ENCODE peak calls at places on chromosome 2, in eight cellular contexts. A is pancreas, B is endothelial cell of umbilical vein, X is fibroblast of lung, Q is NCI-H82, E is HTR-8/SVneo, Z is omental fat pad, C is amniotic stem cell. W is an unnamed sample.

GRCh38 chr2:133485868-133486267 is 82.4 kb downstream of the NCKAP5 start:
- DNase-seq in A (no peak), B (no peak), X (no peak), Q (peak), E (no peak), Z (no peak), C (no peak), W (no peak)

GRCh38 chr2:10369269-10370255 is 66.9 kb downstream of the HPCAL1 start:
- DNase-seq in A (peak), B (no peak), X (no peak), Q (no peak), E (no peak), Z (no peak), C (no peak), W (no peak)

GRCh38 chr2:207041279-207041678 is 102.0 kb downstream of the CPO start:
- DNase-seq in A (no peak), B (no peak), X (peak), Q (no peak), E (no peak), Z (no peak), C (no peak), W (no peak)

GRCh38 chr2:179336782-179337534 is 72.3 kb upstream of the SESTD1 start:
- DNase-seq in A (no peak), B (no peak), X (peak), Q (no peak), E (peak), Z (no peak), C (peak), W (no peak)

GRCh38 chr2:217338306-217338916 is 478.5 kb upstream of the TNP1 start:
- DNase-seq in A (no peak), B (no peak), X (peak), Q (no peak), E (no peak), Z (no peak), C (peak), W (no peak)

GRCh38 chr2:162916286-162916801 is 77.8 kb upstream of the KCNH7 start:
- DNase-seq in A (peak), B (no peak), X (no peak), Q (no peak), E (no peak), Z (no peak), C (no peak), W (no peak)

GRCh38 chr2:39142012-39142346 is 21.1 kb upstream of the SOS1 start:
- DNase-seq in A (no peak), B (no peak), X (no peak), Q (no peak), E (no peak), Z (no peak), C (no peak), W (no peak)

GRCh38 chr2:111537078-111537620 is 346.8 kb downstream of the ANAPC1 start:
- DNase-seq in A (no peak), B (no peak), X (no peak), Q (no peak), E (no peak), Z (no peak), C (no peak), W (no peak)

GRCh38 chr2:201733544-201733943 is 35.1 kb upstream of the MPP4 start:
- DNase-seq in A (no peak), B (peak), X (no peak), Q (no peak), E (no peak), Z (no peak), C (no peak), W (no peak)

GRCh38 chr2:241218131-241219029 is 29.9 kb downstream of the ANO7 start:
- DNase-seq in A (peak), B (peak), X (no peak), Q (peak), E (peak), Z (peak), C (no peak), W (peak)

GRCh38 chr2:182435754-182436153 is 8.9 kb upstream of the PDE1A start:
- DNase-seq in A (no peak), B (no peak), X (peak), Q (no peak), E (no peak), Z (no peak), C (no peak), W (no peak)

GRCh38 chr2:226256237-226256636 is 543.4 kb downstream of the IRS1 start:
- DNase-seq in A (no peak), B (no peak), X (peak), Q (no peak), E (peak), Z (no peak), C (no peak), W (no peak)

W was measured in naive thymus-derived CD4-positive, alpha-beta T cell.